ENCODE peak calls at places on chromosomes 13 and 19, in nine cellular contexts. I, K, U, P, O, L, A, F and Q are unnamed samples.

GRCh38 chr13:96947343-96947910 is 46.8 kb downstream of the OXGR1 start:
- DNase-seq in I (no peak), K (no peak), U (no peak), P (no peak), O (no peak), L (no peak), A (no peak), F (no peak), Q (no peak)

GRCh38 chr13:21435710-21436151 is 23.4 kb downstream of the ZDHHC20 start:
- DNase-seq in I (no peak), K (peak; percentile 70), U (peak; percentile 31), P (peak; percentile 87), O (peak; percentile 91), L (no peak), A (no peak), F (peak; percentile 16), Q (peak; percentile 36)

GRCh38 chr19:33481863-33482262 is 39.7 kb downstream of the PEPD start:
- DNase-seq in I (no peak), K (no peak), U (no peak), P (no peak), O (no peak), L (no peak), A (no peak), F (no peak), Q (no peak)

GRCh38 chr13:23921451-23921888 is 24.2 kb upstream of the C1QTNF9B start:
- DNase-seq in I (no peak), K (no peak), U (no peak), P (peak; percentile 23), O (peak; percentile 73), L (no peak), A (peak; percentile 80), F (no peak), Q (no peak)

GRCh38 chr13:31814523-31814922 is 75.2 kb downstream of the RXFP2 start:
- DNase-seq in I (no peak), K (no peak), U (no peak), P (no peak), O (no peak), L (no peak), A (no peak), F (no peak), Q (no peak)

GRCh38 chr13:103349664-103350063 is 283.4 kb upstream of the SLC10A2 start:
- DNase-seq in I (no peak), K (peak; percentile 7), U (no peak), P (no peak), O (no peak), L (no peak), A (no peak), F (no peak), Q (no peak)

GRCh38 chr13:76708138-76708537 is 178.1 kb downstream of the KCTD12 start:
- DNase-seq in I (no peak), K (no peak), U (peak; percentile 18), P (no peak), O (peak; percentile 35), L (no peak), A (no peak), F (no peak), Q (no peak)

GRCh38 chr13:59607780-59608233 is 555.9 kb downstream of the DIAPH3 start:
- DNase-seq in I (no peak), K (no peak), U (no peak), P (no peak), O (no peak), L (peak; percentile 69), A (no peak), F (no peak), Q (no peak)

GRCh38 chr19:52961981-52962380 is 700 bp downstream of the ZNF816 start:
- DNase-seq in I (no peak), K (no peak), U (no peak), P (no peak), O (no peak), L (no peak), A (no peak), F (no peak), Q (no peak)

GRCh38 chr13:101289764-101290163 is 126.5 kb downstream of the NALCN start:
- DNase-seq in I (no peak), K (peak; percentile 61), U (no peak), P (no peak), O (peak; percentile 10), L (peak; percentile 37), A (peak; percentile 80), F (no peak), Q (no peak)

GRCh38 chr13:46492946-46493345 is 60.0 kb upstream of the LRCH1 start:
- DNase-seq in I (no peak), K (no peak), U (no peak), P (peak; percentile 32), O (peak; percentile 81), L (no peak), A (no peak), F (no peak), Q (no peak)

GRCh38 chr19:32104465-32105235 is 240.8 kb upstream of the ZNF507 start:
- DNase-seq in I (no peak), K (peak; percentile 26), U (no peak), P (no peak), O (no peak), L (peak; percentile 64), A (no peak), F (no peak), Q (no peak)

GRCh38 chr13:21637296-21637695 is 33.3 kb upstream of the MICU2 start:
- DNase-seq in I (peak; percentile 46), K (peak; percentile 6), U (no peak), P (peak; percentile 94), O (peak; percentile 10), L (no peak), A (no peak), F (no peak), Q (no peak)

DNA sequence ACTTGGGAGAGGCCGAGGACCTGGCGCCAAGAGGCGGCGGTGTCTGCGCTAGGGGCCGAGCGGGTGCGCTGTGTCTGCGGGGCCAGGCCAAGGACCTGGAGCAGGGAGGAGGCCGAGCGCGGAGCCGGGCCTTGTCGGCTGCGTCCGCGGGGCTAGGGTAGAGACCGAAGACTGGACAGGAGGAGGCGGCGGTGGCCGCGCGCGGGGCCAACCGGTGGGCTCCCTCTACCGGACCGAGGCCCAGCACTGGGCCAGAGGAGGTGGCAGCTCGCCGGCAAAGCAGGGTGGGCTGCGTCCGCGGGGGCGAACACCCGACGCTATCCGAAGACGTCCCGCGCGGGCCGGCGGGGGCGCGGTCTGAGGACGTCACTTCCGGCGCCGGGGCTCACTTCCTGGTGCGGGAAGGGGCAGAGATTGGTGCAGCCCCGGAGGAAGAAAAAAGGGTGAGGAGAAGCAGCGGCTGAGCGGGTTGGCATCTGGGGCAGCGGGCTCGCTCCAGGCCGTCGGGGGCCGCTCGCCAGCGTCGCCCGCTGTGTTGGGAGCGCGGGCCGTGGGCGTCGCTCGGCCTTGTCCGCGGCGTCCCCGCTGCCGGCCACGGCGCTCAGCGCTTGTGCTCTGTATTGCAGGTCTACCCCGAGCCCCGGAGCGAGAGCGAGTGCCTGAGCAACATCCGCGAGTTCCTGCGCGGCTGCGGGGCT is 38.3 kb downstream of the ARHGEF7 start:
- DNase-seq in I (peak; percentile 79), K (peak; percentile 92), U (peak; percentile 94), P (peak; percentile 75), O (peak; percentile 85), L (peak; percentile 91), A (peak; percentile 97), F (peak; percentile 64), Q (peak; percentile 98)
- TF ChIP-seq CTCF in I (no peak), K (peak; percentile 21), U (peak; percentile 28), P (no peak), O (peak; percentile 3), L (no peak), A (peak; percentile 57), F (peak; percentile 7), Q (no peak)

GRCh38 chr13:90365130-90365529 is 982.4 kb upstream of the MIR17HG start:
- DNase-seq in I (no peak), K (no peak), U (no peak), P (no peak), O (peak; percentile 7), L (no peak), A (no peak), F (no peak), Q (no peak)
- TF ChIP-seq CTCF in I (no peak), K (no peak), U (peak; percentile 54), P (no peak), O (no peak), L (no peak), A (peak; percentile 48), F (no peak), Q (no peak)

GRCh38 chr13:51223284-51224270 is 1.4 kb downstream of the FAM124A start:
- DNase-seq in I (no peak), K (no peak), U (no peak), P (no peak), O (no peak), L (no peak), A (peak; percentile 73), F (no peak), Q (no peak)

GRCh38 chr13:51220706-51221105 is 1.5 kb upstream of the FAM124A start:
- DNase-seq in I (no peak), K (no peak), U (no peak), P (no peak), O (no peak), L (no peak), A (no peak), F (no peak), Q (no peak)

GRCh38 chr13:51221674-51222509 is at the start of gene FAM124A:
- DNase-seq in I (no peak), K (peak; percentile 64), U (peak; percentile 50), P (peak; percentile 4), O (no peak), L (no peak), A (peak; percentile 73), F (no peak), Q (peak; percentile 51)

GRCh38 chr13:51221108-51221507 is 1.1 kb upstream of the FAM124A start:
- DNase-seq in I (no peak), K (no peak), U (no peak), P (no peak), O (no peak), L (no peak), A (peak; percentile 57), F (no peak), Q (no peak)

GRCh38 chr13:51222510-51223283 is 499 bp downstream of the FAM124A start:
- DNase-seq in I (no peak), K (no peak), U (no peak), P (no peak), O (no peak), L (no peak), A (peak; percentile 82), F (no peak), Q (peak; percentile 29)
- TF ChIP-seq CTCF in I (no peak), K (no peak), U (no peak), P (no peak), O (peak; percentile 46), L (peak; percentile 20), A (peak; percentile 39), F (no peak), Q (no peak)

GRCh38 chr19:39415111-39416046 is 2.9 kb downstream of the PLEKHG2 start:
- DNase-seq in I (no peak), K (no peak), U (no peak), P (no peak), O (no peak), L (no peak), A (peak; percentile 69), F (no peak), Q (no peak)

GRCh38 chr19:39412100-39412866 is at the start of gene PLEKHG2:
- DNase-seq in I (peak; percentile 96), K (peak; percentile 97), U (peak; percentile 95), P (peak; percentile 98), O (peak; percentile 100), L (peak; percentile 99), A (peak; percentile 99), F (peak; percentile 97), Q (peak; percentile 97)

GRCh38 chr19:39413269-39413902 is 917 bp downstream of the PLEKHG2 start:
- DNase-seq in I (no peak), K (peak; percentile 36), U (peak; percentile 83), P (no peak), O (peak; percentile 59), L (peak; percentile 65), A (peak; percentile 86), F (no peak), Q (peak; percentile 48)

GRCh38 chr19:39412867-39413268 is 399 bp downstream of the PLEKHG2 start:
- DNase-seq in I (no peak), K (peak; percentile 31), U (no peak), P (no peak), O (no peak), L (no peak), A (no peak), F (no peak), Q (no peak)

GRCh38 chr19:39413903-39414608 is 1.6 kb downstream of the PLEKHG2 start:
- DNase-seq in I (no peak), K (no peak), U (no peak), P (no peak), O (no peak), L (peak; percentile 61), A (peak; percentile 80), F (no peak), Q (no peak)
- TF ChIP-seq CTCF in I (no peak), K (no peak), U (no peak), P (no peak), O (peak; percentile 38), L (peak; percentile 38), A (no peak), F (no peak), Q (no peak)